ENCODE peak calls at places on chromosome 14, in eight cellular contexts. G is HCT116; A is GM23338; S is breast epithelium; K is CD8-positive, alpha-beta T cell; T is upper lobe of right lung; F is body of pancreas; E is GM23248. I is an unnamed sample.
A peak's percentile ranks its signal among the peaks of the same experiment; 100 is the strongest.

GRCh38 chr14:69631509-69631908 is 20.1 kb downstream of the SUSD6 start:
- DNase-seq in G (no peak), K (no peak), T (no peak), F (no peak), E (peak; percentile 60), S (no peak), A (no peak), I (no peak)

GRCh38 chr14:36313206-36313605 is 7.2 kb downstream of the MBIP start:
- DNase-seq in T (no peak), F (no peak), S (no peak), K (no peak), A (peak; percentile 21), G (no peak), E (no peak), I (no peak)

GRCh38 chr14:89221109-89221508 is 195.9 kb downstream of the FOXN3 start:
- DNase-seq in A (no peak), K (no peak), E (peak; percentile 77), T (no peak), G (no peak), S (no peak), F (no peak), I (no peak)

GRCh38 chr14:32102152-32102787 is 25.2 kb downstream of the ARHGAP5 start:
- DNase-seq in K (no peak), G (no peak), F (no peak), A (no peak), T (no peak), S (no peak), E (no peak), I (no peak)

GRCh38 chr14:38316922-38317321 is 61.0 kb upstream of the CLEC14A start:
- DNase-seq in K (no peak), E (no peak), T (no peak), G (no peak), A (no peak), F (no peak), S (no peak), I (no peak)

GRCh38 chr14:26132061-26132460 is 465.8 kb downstream of the NOVA1 start:
- DNase-seq in E (no peak), G (no peak), T (no peak), K (no peak), S (no peak), F (no peak), A (no peak), I (no peak)

GRCh38 chr14:76090611-76091010 is 61.1 kb upstream of the GPATCH2L start:
- DNase-seq in F (no peak), K (no peak), T (no peak), A (no peak), G (no peak), E (peak; percentile 70), S (no peak), I (no peak)

GRCh38 chr14:45085004-45085403 is 1.1 kb downstream of the PRPF39 start:
- DNase-seq in G (no peak), E (peak; percentile 58), F (no peak), K (no peak), S (no peak), A (no peak), T (no peak), I (no peak)

GRCh38 chr14:69059658-69060648 is 80.9 kb upstream of the ACTN1 start:
- DNase-seq in E (peak; percentile 99), K (no peak), F (no peak), A (no peak), G (no peak), T (no peak), S (no peak), I (no peak)

GRCh38 chr14:69107407-69108003 is 45.4 kb downstream of the DCAF5 start:
- DNase-seq in K (no peak), S (no peak), F (peak; percentile 52), A (peak; percentile 85), E (peak; percentile 85), T (no peak), G (peak; percentile 60), I (no peak)

GRCh38 chr14:46051801-46052200 is 599.8 kb downstream of the RPL10L start:
- DNase-seq in E (peak; percentile 0), K (no peak), S (no peak), F (no peak), T (no peak), G (no peak), A (no peak), I (no peak)

GRCh38 chr14:85279407-85279806 is 250.5 kb upstream of the FLRT2 start:
- DNase-seq in S (no peak), F (no peak), K (no peak), T (no peak), G (no peak), E (no peak), A (no peak), I (no peak)

GRCh38 chr14:29892327-29892726 is 35.3 kb downstream of the PRKD1 start:
- DNase-seq in F (no peak), A (no peak), G (no peak), E (peak; percentile 43), T (no peak), K (no peak), S (no peak), I (no peak)

GRCh38 chr14:93073833-93074769 is 41.6 kb downstream of the ITPK1 start:
- DNase-seq in S (no peak), T (peak; percentile 76), F (no peak), G (no peak), E (peak; percentile 79), A (no peak), K (no peak), I (no peak)

GRCh38 chr14:103692871-103693270 is 22.4 kb downstream of the XRCC3 start:
- DNase-seq in A (no peak), T (peak; percentile 64), G (no peak), E (no peak), K (no peak), S (no peak), F (no peak), I (no peak)

GRCh38 chr14:37650356-37651037 is 55.1 kb downstream of the TTC6 start:
- DNase-seq in F (no peak), A (peak; percentile 28), G (no peak), E (no peak), T (no peak), S (no peak), K (no peak), I (no peak)

GRCh38 chr14:91374897-91375747 is 42.5 kb downstream of the CCDC88C start:
- DNase-seq in E (no peak), T (no peak), F (peak; percentile 59), S (no peak), G (no peak), A (peak; percentile 74), K (no peak), I (no peak)

GRCh38 chr14:93683241-93683640 is 105.0 kb downstream of the PRIMA1 start:
- DNase-seq in A (peak; percentile 79), F (no peak), E (peak; percentile 5), K (no peak), S (no peak), T (no peak), G (peak; percentile 48), I (no peak)

GRCh38 chr14:35384386-35385041 is 20.0 kb downstream of the NFKBIA start:
- DNase-seq in G (no peak), F (no peak), K (no peak), S (no peak), T (no peak), E (peak; percentile 98), A (no peak), I (no peak)

GRCh38 chr14:35317820-35318219 is 25.6 kb downstream of the PSMA6 start:
- DNase-seq in S (no peak), G (no peak), A (no peak), T (no peak), F (no peak), K (no peak), E (no peak), I (no peak)

GRCh38 chr14:102910442-102910841 is 12.0 kb upstream of the AMN start:
- DNase-seq in G (no peak), A (no peak), E (no peak), T (peak; percentile 37), K (no peak), F (no peak), S (no peak), I (no peak)

DNA sequence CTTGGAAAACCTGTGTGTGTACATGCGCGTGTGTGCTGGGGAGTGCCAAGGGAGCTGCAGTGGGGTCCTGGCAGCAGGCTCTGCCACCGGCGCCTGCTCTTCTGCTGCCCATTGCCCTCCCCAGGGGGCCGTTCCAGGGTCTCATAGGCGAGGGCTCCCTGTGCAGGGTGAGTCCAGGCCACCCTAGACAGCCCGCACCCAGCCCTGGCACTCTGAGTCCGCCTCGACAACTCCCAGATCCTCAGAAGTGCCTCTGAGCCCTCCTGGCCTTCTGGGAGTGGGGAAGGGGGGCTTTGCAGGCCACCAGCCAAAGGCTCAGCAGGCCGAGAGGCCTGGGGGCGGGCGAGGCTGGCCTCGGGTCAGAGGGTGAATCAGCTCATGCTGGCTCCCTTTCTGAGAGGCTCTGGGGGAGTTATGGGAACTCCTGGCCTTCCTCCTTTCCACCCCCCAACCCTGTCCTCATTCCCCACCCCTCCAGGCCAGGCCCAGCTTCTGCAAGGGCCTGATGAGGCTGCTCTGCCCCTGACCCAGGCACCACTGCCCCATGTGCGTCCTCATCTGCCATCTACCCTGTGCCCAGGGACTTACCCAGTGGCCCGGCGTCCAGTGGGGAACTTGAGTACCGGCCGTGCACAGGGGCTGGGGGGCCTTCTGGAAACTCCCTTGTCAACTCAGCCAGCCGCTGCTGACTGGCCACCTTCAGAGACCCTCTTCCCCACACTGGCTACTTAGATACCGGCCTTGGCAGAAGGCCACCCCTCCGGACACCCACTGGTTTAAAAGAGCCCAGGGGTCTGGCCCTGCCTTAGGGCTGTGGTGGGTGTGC is 2.1 kb upstream of the TEDC1 start:
- DNase-seq in T (no peak), A (no peak), S (no peak), F (no peak), K (no peak), E (no peak), G (no peak), I (no peak)
- H3K27me3 ChIP-seq in T (no peaks in the 10 kb centered on the region), A (peaks cover 62% of the 10 kb centered on the region), S (no peaks in the 10 kb centered on the region), F (no peaks in the 10 kb centered on the region), K (no peaks in the 10 kb centered on the region), E (peaks cover 17% of the 10 kb centered on the region), G (no peaks in the 10 kb centered on the region), I (no peaks in the 10 kb centered on the region)

DNA sequence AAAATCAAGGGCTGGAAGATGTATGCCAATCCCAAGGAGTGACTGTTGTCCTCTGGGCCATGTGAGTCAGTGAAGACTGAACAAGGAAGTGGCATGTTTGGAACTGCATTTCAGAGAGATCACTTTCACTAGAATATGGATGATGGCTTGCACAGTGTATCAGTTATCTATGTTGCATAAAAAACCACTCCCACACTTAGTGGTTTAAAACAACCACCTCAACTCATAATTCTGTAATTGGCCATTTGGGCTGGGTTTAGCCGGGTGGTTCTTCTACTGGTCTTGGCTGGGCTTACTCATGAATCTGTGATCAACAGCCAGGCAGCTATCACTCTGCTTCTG is 15.4 kb downstream of the BDKRB1 start:
- DNase-seq in T (no peak), E (no peak), S (no peak), A (no peak), F (no peak), G (no peak), K (no peak), I (no peak)
- H3K4me1 ChIP-seq in T (peaks cover 10% of the 10 kb centered on the region), E (peaks cover 55% of the 10 kb centered on the region), S (no peaks in the 10 kb centered on the region), A (peaks cover 5% of the 10 kb centered on the region), F (peaks cover 59% of the 10 kb centered on the region), G (no peaks in the 10 kb centered on the region), K (no peaks in the 10 kb centered on the region), I (no peaks in the 10 kb centered on the region)

GRCh38 chr14:64734990-64735389 is 30.8 kb downstream of the PLEKHG3 start:
- DNase-seq in F (no peak), T (peak; percentile 26), G (no peak), K (no peak), A (no peak), S (no peak), E (no peak), I (no peak)
- H3K27ac ChIP-seq in F (peak overlapping the region; percentile 77), T (no peak overlapping the region), G (no peak overlapping the region), K (no peak overlapping the region), A (no peak overlapping the region), S (no peak overlapping the region), E (no peak overlapping the region), I (peak overlapping the region; percentile 37)

GRCh38 chr14:99690636-99691035 is 6.5 kb downstream of the CYP46A1 start:
- DNase-seq in E (no peak), A (no peak), T (no peak), S (no peak), K (no peak), F (no peak), G (no peak), I (no peak)
- H3K27me3 ChIP-seq in E (peaks cover 18% of the 10 kb centered on the region), A (no peaks in the 10 kb centered on the region), T (no peaks in the 10 kb centered on the region), S (no peaks in the 10 kb centered on the region), K (no peaks in the 10 kb centered on the region), F (no peaks in the 10 kb centered on the region), G (no peaks in the 10 kb centered on the region), I (no peaks in the 10 kb centered on the region)